ENCODE peak calls at places on chromosome 2, in seven cellular contexts. W is MCF 10A; F is stimulated activated CD4-positive, alpha-beta T cell treated with anti-CD3 and anti-CD28 coated beads, Interleukin-15, amount 100 ng/mL, for 24 hours; P is A549; T is AG09309; X is NCI-H446 treated with DMSO at 0.1 percent for 48 hours; K is naive thymus-derived CD4-positive, alpha-beta T cell. I is an unnamed sample.

GRCh38 chr2:239378918-239379640 is 21.7 kb downstream of the HDAC4 start:
- DNase-seq in W (no peak), F (no peak), P (no peak), T (no peak), X (no peak), K (no peak), I (no peak)

GRCh38 chr2:180456811-180457210 is 449.7 kb upstream of the CWC22 start:
- DNase-seq in W (no peak), F (no peak), P (no peak), T (no peak), X (peak), K (no peak), I (no peak)

GRCh38 chr2:161030260-161031063 is 129.8 kb upstream of the TANK start:
- DNase-seq in W (peak), F (no peak), P (peak), T (peak), X (no peak), K (no peak), I (no peak)

GRCh38 chr2:240604291-240604938 is 17.9 kb downstream of the CAPN10 start:
- DNase-seq in W (no peak), F (peak), P (peak), T (no peak), X (no peak), K (no peak), I (peak)

GRCh38 chr2:190121971-190122370 is 59.4 kb upstream of the MSTN start:
- DNase-seq in W (peak), F (no peak), P (peak), T (no peak), X (no peak), K (no peak), I (peak)

GRCh38 chr2:158773121-158773520 is 22.0 kb upstream of the DAPL1 start:
- DNase-seq in W (peak), F (no peak), P (no peak), T (no peak), X (peak), K (no peak), I (no peak)

GRCh38 chr2:31191931-31192330 is 25.4 kb downstream of the CAPN14 start:
- DNase-seq in W (no peak), F (no peak), P (no peak), T (no peak), X (no peak), K (no peak), I (no peak)

GRCh38 chr2:9258953-9259399 is 52.4 kb downstream of the ASAP2 start:
- DNase-seq in W (no peak), F (no peak), P (no peak), T (no peak), X (no peak), K (no peak), I (peak)

I was measured in endothelial cell of umbilical vein.